ENCODE peak calls at places on chromosomes 11 and 22, in six cellular contexts. N is SJSA1, O is neural progenitor cell, Z is fibroblast of pulmonary artery, G is GM23338, T is psoas muscle. I is an unnamed sample.

GRCh38 chr11:61083601-61084147 is 18.6 kb upstream of the CD5 start:
- DNase-seq in N (no peak), O (no peak), Z (no peak), T (no peak), G (no peak), I (no peak)

GRCh38 chr11:16226245-16226644 is 130.1 kb downstream of the SOX6 start:
- DNase-seq in G (no peak), O (no peak), Z (peak; percentile 51), N (peak; percentile 40), T (no peak), I (no peak)

GRCh38 chr11:60485987-60486386 is 6.6 kb upstream of the MS4A12 start:
- DNase-seq in G (peak; percentile 73), O (peak; percentile 70), T (no peak), Z (no peak), N (peak; percentile 23), I (no peak)

GRCh38 chr11:110376711-110377324 is 52.9 kb upstream of the FDX1 start:
- DNase-seq in T (peak; percentile 60), G (peak; percentile 84), O (peak; percentile 78), Z (peak; percentile 90), N (peak; percentile 69), I (peak; percentile 91)

GRCh38 chr11:74472030-74472429 is 4.7 kb upstream of the KCNE3 start:
- DNase-seq in Z (no peak), N (no peak), O (no peak), G (no peak), T (no peak), I (no peak)

GRCh38 chr11:108135845-108136599 is 14.7 kb downstream of the ACAT1 start:
- DNase-seq in G (no peak), N (no peak), O (no peak), T (no peak), Z (peak; percentile 47), I (peak; percentile 51)

GRCh38 chr11:26522912-26523610 is 49.0 kb downstream of the MUC15 start:
- DNase-seq in O (peak; percentile 58), T (no peak), G (peak; percentile 90), N (no peak), Z (peak; percentile 43), I (peak; percentile 17)

GRCh38 chr11:36306888-36307287 is 10.8 kb downstream of the PRR5L start:
- DNase-seq in O (peak; percentile 66), T (no peak), G (peak; percentile 65), Z (peak; percentile 74), N (peak; percentile 55), I (peak; percentile 69)

GRCh38 chr11:123301696-123302400 is 106.8 kb upstream of the CLMP start:
- DNase-seq in G (peak; percentile 88), T (peak; percentile 55), O (peak; percentile 94), Z (peak; percentile 39), N (peak; percentile 33), I (peak; percentile 25)

GRCh38 chr11:85947431-85948272 is 92.5 kb downstream of the CCDC83 start:
- DNase-seq in G (no peak), T (no peak), N (peak; percentile 60), O (no peak), Z (peak; percentile 96), I (peak; percentile 94)

GRCh38 chr11:108912587-108912986 is 247.7 kb downstream of the DDX10 start:
- DNase-seq in G (no peak), Z (peak; percentile 60), T (no peak), O (no peak), N (no peak), I (peak; percentile 35)

GRCh38 chr22:37745548-37746365 is 48.9 kb downstream of the TRIOBP start:
- DNase-seq in O (peak; percentile 97), N (peak; percentile 84), G (peak; percentile 97), Z (peak; percentile 85), T (peak; percentile 93), I (peak; percentile 80)

GRCh38 chr22:18987765-18988164 is 51.7 kb upstream of the PRODH start:
- DNase-seq in N (no peak), O (peak; percentile 62), G (peak; percentile 87), T (no peak), Z (no peak), I (no peak)

GRCh38 chr22:19040581-19041402 is 81.4 kb downstream of the DGCR2 start:
- DNase-seq in N (no peak), Z (no peak), G (no peak), T (no peak), O (no peak), I (no peak)

GRCh38 chr11:95790933-95791247 is 592 bp downstream of the CEP57 start:
- DNase-seq in O (peak; percentile 77), T (no peak), G (peak; percentile 86), Z (peak; percentile 71), N (no peak), I (peak; percentile 63)

GRCh38 chr22:20979243-20979809 is 2.8 kb upstream of the LZTR1 start:
- DNase-seq in N (no peak), T (peak; percentile 71), Z (peak; percentile 86), O (peak; percentile 95), G (peak; percentile 100), I (peak; percentile 49)

GRCh38 chr11:111549196-111549868 is 8.8 kb downstream of the LAYN start:
- DNase-seq in O (no peak), Z (no peak), G (no peak), N (no peak), T (no peak), I (no peak)

GRCh38 chr22:19579113-19579811 is 55.1 kb upstream of the CLDN5 start:
- DNase-seq in Z (no peak), N (no peak), O (no peak), G (no peak), T (no peak), I (no peak)

GRCh38 chr11:119639642-119640205 is 89.3 kb downstream of the NECTIN1 start:
- DNase-seq in T (no peak), O (peak; percentile 62), G (no peak), Z (no peak), N (no peak), I (no peak)

GRCh38 chr11:48354013-48354412 is 12.3 kb downstream of the OR4C5 start:
- DNase-seq in Z (no peak), O (no peak), N (no peak), T (no peak), G (no peak), I (no peak)

DNA sequence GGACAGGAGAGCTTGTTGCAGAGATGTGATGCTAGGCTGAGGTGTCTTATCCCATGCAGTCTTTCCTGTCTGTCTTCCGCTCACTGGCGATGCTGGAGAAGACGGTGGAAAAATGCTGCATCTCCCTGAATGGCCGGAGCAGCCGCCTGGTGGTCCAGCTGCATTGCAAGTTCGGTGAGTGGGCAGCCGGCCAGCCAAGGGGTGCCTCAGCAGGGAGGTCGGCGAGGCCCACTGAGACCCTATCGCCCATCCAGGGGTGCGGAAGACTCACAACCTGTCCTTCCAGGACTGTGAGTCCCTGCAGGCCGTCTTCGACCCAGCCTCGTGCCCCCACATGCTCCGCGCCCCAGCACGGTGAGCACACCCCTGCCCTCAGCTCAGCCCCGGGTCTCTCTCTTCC is 1.7 kb downstream of the RAD9A start:
- DNase-seq in G (no peak), T (no peak), O (no peak), N (no peak), Z (no peak), I (no peak)
- H3K4me3 ChIP-seq in G (no peak overlapping the region), T (no peak overlapping the region), O (no peak overlapping the region), N (no peak overlapping the region), Z (no peak overlapping the region), I (peak overlapping the region; percentile 22)

GRCh38 chr11:34788642-34789041 is 127.5 kb downstream of the APIP start:
- DNase-seq in Z (no peak), T (no peak), N (no peak), G (no peak), O (no peak), I (no peak)

GRCh38 chr11:34791725-34792124 is 124.5 kb downstream of the APIP start:
- DNase-seq in O (no peak), N (no peak), G (no peak), Z (no peak), T (no peak), I (no peak)

GRCh38 chr11:34792143-34792542 is 124.0 kb downstream of the APIP start:
- DNase-seq in N (no peak), O (peak; percentile 16), G (peak; percentile 44), T (no peak), Z (no peak), I (peak; percentile 5)

GRCh38 chr11:34789196-34789834 is 126.9 kb downstream of the APIP start:
- DNase-seq in G (no peak), O (no peak), Z (no peak), N (no peak), T (no peak), I (no peak)

DNA sequence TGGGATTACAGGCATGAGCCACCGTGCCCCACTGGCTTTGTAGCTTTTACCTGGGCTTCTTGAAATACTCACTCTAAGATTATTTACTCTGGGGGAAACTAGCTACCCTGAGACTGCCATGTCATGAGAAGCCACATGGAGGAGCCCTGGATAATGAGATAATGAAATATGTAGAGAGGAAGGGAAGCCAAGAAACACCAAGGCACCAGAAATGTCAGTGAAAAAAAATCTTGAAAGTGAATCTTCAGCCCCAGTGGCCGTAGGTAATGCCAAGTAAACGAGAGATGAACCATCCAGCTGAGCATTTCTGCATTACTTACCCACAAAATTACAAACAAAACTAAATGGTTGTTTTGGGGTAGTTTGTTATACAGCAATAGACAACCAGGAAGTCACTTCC is 125.6 kb downstream of the APIP start:
- DNase-seq in T (no peak), O (no peak), Z (no peak), G (peak; percentile 40), N (no peak), I (no peak)
- H3K4me3 ChIP-seq in T (no peak overlapping the region), O (no peak overlapping the region), Z (no peak overlapping the region), G (no peak overlapping the region), N (no peak overlapping the region), I (no peak overlapping the region)

GRCh38 chr11:75522645-75523044 is 3.1 kb downstream of the GDPD5 start:
- DNase-seq in Z (no peak), T (no peak), G (no peak), N (no peak), O (no peak), I (no peak)

GRCh38 chr11:75525433-75526191 is at the start of gene GDPD5:
- DNase-seq in G (peak; percentile 92), Z (peak; percentile 79), T (peak; percentile 79), N (peak; percentile 58), O (peak; percentile 93), I (peak; percentile 65)

GRCh38 chr11:75523811-75524401 is 1.8 kb downstream of the GDPD5 start:
- DNase-seq in G (no peak), O (no peak), Z (no peak), T (no peak), N (no peak), I (no peak)

GRCh38 chr11:75524576-75525432 is 937 bp downstream of the GDPD5 start:
- DNase-seq in G (peak; percentile 46), Z (no peak), N (peak; percentile 2), O (peak; percentile 71), T (no peak), I (no peak)

GRCh38 chr11:75523189-75523588 is 2.6 kb downstream of the GDPD5 start:
- DNase-seq in Z (no peak), G (no peak), O (no peak), T (no peak), N (no peak), I (no peak)
- H3K4me3 ChIP-seq in Z (no peak overlapping the region), G (no peak overlapping the region), O (no peak overlapping the region), T (no peak overlapping the region), N (no peak overlapping the region), I (no peak overlapping the region)

DNA sequence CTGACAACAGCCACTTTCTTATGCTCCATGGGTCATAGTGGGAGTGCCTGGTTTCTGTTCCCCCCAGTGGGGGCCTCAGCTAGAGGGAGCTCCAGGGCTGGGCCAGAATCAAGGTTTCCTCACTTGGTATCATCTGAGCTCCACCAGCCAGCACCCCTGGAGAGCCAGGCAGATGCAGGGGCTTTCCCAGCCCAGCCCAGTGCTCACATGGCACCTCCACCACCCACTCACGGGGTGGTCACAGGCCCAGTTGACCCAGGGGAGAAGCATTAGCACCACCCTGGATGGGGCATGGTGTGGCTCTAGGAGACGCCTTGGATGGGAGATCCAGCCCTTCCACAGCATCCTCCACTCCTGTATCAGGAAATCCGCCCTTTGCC is 24.1 kb upstream of the WNT7B start:
- DNase-seq in G (no peak), Z (no peak), T (no peak), O (no peak), N (no peak), I (no peak)
- H3K4me3 ChIP-seq in G (no peak overlapping the region), Z (no peak overlapping the region), T (no peak overlapping the region), O (no peak overlapping the region), N (no peak overlapping the region), I (no peak overlapping the region)

I was measured in fibroblast of the aortic adventitia.